ENCODE peak calls at places on chromosomes 13 and 19, in six cellular contexts. Y is neuronal stem cell, R is trophoblast cell, L is IMR-90, A is mesendoderm, E is H1. I is an unnamed sample.
A peak's percentile ranks its signal among the peaks of the same experiment; 100 is the strongest.

GRCh38 chr19:9622531-9622930 is 1.5 kb upstream of the ZNF561 start:
- DNase-seq in R (no peak), L (no peak), A (no peak), Y (no peak), E (no peak), I (no peak)

GRCh38 chr13:23427342-23428182 is 5.9 kb downstream of the SACS start:
- DNase-seq in A (no peak), L (peak; percentile 97), E (peak; percentile 35), R (no peak), Y (no peak), I (peak; percentile 64)

GRCh38 chr19:6417713-6418561 is 6.7 kb downstream of the KHSRP start:
- DNase-seq in L (peak; percentile 5), Y (no peak), E (peak; percentile 65), A (peak; percentile 31), R (no peak), I (peak; percentile 17)

GRCh38 chr19:55014714-55015113 is 23.4 kb downstream of the GP6 start:
- DNase-seq in Y (no peak), R (no peak), E (no peak), A (no peak), L (no peak), I (no peak)

GRCh38 chr19:50580970-50581636 is 12.9 kb upstream of the LRRC4B start:
- DNase-seq in A (peak; percentile 47), R (no peak), L (no peak), E (no peak), Y (no peak), I (no peak)

GRCh38 chr19:33294058-33294798 is 8.1 kb downstream of the CEBPA start:
- DNase-seq in A (peak; percentile 30), L (no peak), E (no peak), R (peak; percentile 97), Y (no peak), I (no peak)

GRCh38 chr13:53200075-53200474 is 171.5 kb downstream of the OLFM4 start:
- DNase-seq in Y (no peak), L (no peak), A (no peak), E (no peak), R (no peak), I (no peak)

GRCh38 chr19:6639439-6639838 is 30.5 kb downstream of the TNFSF14 start:
- DNase-seq in E (no peak), A (no peak), R (peak; percentile 8), L (no peak), Y (no peak), I (no peak)

GRCh38 chr13:80824231-80824630 is 483.3 kb upstream of the SPRY2 start:
- DNase-seq in Y (no peak), L (no peak), A (no peak), E (no peak), R (no peak), I (peak; percentile 4)

GRCh38 chr13:109836629-109837607 is 50.5 kb upstream of the IRS2 start:
- DNase-seq in L (no peak), R (no peak), E (no peak), Y (no peak), A (no peak), I (no peak)

GRCh38 chr13:61180245-61180644 is 235.4 kb downstream of the PCDH20 start:
- DNase-seq in E (no peak), Y (no peak), L (no peak), R (no peak), A (no peak), I (no peak)

GRCh38 chr19:49387936-49388372 is at the start of gene KASH5:
- DNase-seq in L (peak; percentile 8), E (no peak), R (peak; percentile 95), A (no peak), Y (no peak), I (no peak)

GRCh38 chr13:104196611-104197010 is 1130.4 kb upstream of the SLC10A2 start:
- DNase-seq in A (no peak), L (no peak), Y (no peak), E (no peak), R (no peak), I (no peak)

GRCh38 chr19:8607386-8607785 is 3.1 kb downstream of the ADAMTS10 start:
- DNase-seq in R (no peak), A (no peak), L (peak; percentile 23), E (no peak), Y (no peak), I (no peak)

GRCh38 chr13:43544011-43544410 is 242.8 kb downstream of the ENOX1 start:
- DNase-seq in R (peak; percentile 81), L (peak; percentile 58), E (no peak), Y (no peak), A (no peak), I (peak; percentile 65)

GRCh38 chr13:105894711-105895110 is 640.8 kb downstream of the EFNB2 start:
- DNase-seq in Y (no peak), E (no peak), L (no peak), A (no peak), R (no peak), I (peak; percentile 11)

DNA sequence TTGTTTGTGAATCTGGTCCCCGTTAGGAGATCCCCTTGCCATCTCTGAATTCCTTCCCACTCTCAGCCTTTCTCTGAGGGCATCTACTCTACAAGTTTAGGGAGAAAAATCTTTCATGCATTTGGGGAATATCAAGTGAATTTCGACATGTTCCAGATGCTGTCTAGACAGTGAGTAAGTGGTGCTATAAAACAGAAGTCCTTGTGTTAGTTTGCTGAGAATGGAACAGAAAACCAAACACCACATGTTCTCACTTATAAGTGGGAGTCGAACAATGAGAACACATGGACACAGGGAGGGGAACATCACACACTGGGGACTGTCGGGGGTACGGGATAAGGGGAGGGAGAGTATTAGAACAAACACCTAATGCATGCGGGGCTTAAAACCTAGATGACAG is 5.1 kb downstream of the OR7A10 start:
- DNase-seq in Y (no peak), R (no peak), L (no peak), A (no peak), E (no peak), I (no peak)
- H3K4me3 ChIP-seq in Y (no peak overlapping the region), R (no peak overlapping the region), L (no peak overlapping the region), A (no peak overlapping the region), E (no peak overlapping the region), I (no peak overlapping the region)

GRCh38 chr13:45445053-45445452 is 19.7 kb upstream of the COG3 start:
- DNase-seq in R (peak; percentile 19), A (no peak), E (peak; percentile 26), Y (no peak), L (no peak), I (no peak)

GRCh38 chr13:45451282-45451681 is 13.5 kb upstream of the COG3 start:
- DNase-seq in Y (no peak), R (no peak), L (no peak), E (no peak), A (no peak), I (no peak)

GRCh38 chr13:45448965-45449559 is 15.7 kb upstream of the COG3 start:
- DNase-seq in Y (no peak), E (no peak), A (peak; percentile 8), L (no peak), R (no peak), I (no peak)

GRCh38 chr13:45446181-45446580 is 18.6 kb upstream of the COG3 start:
- DNase-seq in E (no peak), L (peak; percentile 51), R (peak; percentile 35), Y (no peak), A (no peak), I (no peak)

DNA sequence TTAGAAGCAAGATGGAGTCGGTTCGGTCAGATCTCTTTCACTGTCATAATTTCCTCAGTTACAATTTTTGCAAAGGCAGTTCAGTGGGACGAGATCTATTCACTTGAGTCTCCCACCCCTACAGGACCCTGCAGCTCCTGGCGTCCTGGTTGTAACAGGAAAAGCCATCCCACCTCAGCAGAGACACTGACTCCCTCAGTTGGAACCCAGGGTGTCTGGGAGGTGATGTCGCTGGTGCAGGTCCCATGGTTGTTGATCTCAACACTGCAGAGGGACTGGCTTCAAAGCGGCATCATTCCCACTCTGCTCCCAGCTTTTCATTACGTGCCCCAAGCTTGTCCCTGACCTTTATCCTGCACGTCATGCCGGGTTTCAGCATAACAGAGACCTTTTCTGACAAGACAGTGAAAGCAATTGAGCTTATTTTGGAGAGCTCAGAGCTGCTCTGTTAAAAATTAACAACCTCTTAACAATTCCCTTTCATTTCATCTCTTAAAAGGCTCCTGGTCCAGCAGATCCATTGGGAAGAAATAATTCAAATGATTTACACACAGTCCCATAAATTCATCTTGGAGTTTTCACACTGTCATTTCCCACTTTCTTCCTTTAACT is 17.6 kb upstream of the COG3 start:
- DNase-seq in L (no peak), A (no peak), R (no peak), E (no peak), Y (no peak), I (no peak)
- H2BK5ac ChIP-seq in L (no peak overlapping the region), A (no peak overlapping the region), R (no peak overlapping the region), E (no peak overlapping the region), Y (no peak overlapping the region), I (no peak overlapping the region)

GRCh38 chr13:51870616-51871015 is 8.8 kb downstream of the CCDC70 start:
- DNase-seq in L (no peak), A (no peak), Y (no peak), E (no peak), R (no peak), I (no peak)

GRCh38 chr13:51869921-51870320 is 8.2 kb downstream of the CCDC70 start:
- DNase-seq in R (no peak), Y (no peak), A (no peak), L (no peak), E (no peak), I (no peak)

GRCh38 chr13:51873837-51874236 is 12.1 kb downstream of the CCDC70 start:
- DNase-seq in E (no peak), Y (no peak), A (no peak), R (no peak), L (no peak), I (no peak)

GRCh38 chr13:51874651-51875050 is 12.9 kb downstream of the CCDC70 start:
- DNase-seq in Y (no peak), R (no peak), E (no peak), A (no peak), L (no peak), I (no peak)

DNA sequence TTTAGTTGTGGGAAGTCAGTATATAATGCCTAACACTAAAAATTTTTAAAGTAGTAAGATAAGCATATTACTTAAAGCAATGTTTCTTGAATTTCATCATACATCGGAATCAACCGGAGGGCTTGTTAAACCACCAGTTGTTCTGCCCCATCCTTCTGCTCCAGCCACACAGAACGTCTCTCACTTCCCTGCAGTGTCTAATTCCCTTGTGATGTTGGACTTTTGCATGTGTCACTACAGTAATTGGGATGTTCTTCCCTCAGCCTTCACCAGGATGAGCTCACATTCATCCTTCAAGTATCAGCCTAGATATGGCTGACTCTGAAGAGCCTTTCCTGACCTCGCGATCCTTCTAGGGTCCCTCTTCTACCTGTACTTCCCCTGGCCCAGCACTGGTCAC is 11.7 kb downstream of the CCDC70 start:
- DNase-seq in Y (no peak), E (no peak), A (no peak), L (no peak), R (peak; percentile 10), I (no peak)
- H3K4me3 ChIP-seq in Y (no peak overlapping the region), E (no peak overlapping the region), A (no peak overlapping the region), L (no peak overlapping the region), R (no peak overlapping the region), I (no peak overlapping the region)

DNA sequence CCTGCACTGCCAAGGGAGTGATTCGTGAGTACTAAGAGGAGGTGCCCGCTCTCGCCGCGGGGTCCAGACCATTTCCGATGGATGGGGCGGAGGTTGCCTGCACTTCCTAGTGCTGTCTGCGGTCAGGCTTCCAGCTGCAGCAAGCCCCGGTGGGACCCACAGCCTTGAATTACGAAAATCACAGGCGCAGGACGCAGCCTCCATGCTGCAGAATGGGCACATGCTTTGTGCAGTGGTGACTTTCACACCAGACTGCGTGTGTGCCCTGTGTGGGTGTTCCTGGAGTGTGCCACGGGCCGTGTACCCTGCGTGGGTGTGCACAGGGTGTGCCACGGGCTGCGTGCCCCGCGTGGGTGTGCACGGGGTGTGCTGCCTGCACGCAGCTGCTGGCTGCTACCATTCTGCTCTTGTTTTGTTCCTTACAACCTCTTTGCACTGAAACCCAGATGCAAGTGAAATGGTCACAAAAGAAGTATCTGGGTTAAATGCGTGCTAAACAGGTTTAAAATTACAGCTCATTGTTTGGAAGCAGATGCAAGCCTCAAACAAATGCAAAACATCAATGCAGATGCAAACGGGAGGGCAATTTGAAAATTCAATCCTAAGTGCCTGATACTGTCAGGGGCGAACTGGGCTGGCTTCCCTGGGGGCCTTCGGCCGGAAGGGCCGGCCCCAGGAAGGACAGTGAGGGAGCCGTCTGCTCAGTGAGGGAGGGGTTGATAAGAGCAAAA is 221.2 kb upstream of the SOX1 start:
- DNase-seq in A (peak; percentile 34), L (no peak), R (no peak), E (peak; percentile 71), Y (no peak), I (no peak)
- H2BK5ac ChIP-seq in A (peak overlapping the region; percentile 73), L (no peak overlapping the region), R (no peak overlapping the region), E (peak overlapping the region; percentile 99), Y (no peak overlapping the region), I (no peak overlapping the region)

I was measured in mesenchymal stem cell.